ENCODE peak calls at places on chromosomes 11 and 22, in eight cellular contexts. One of them, this sample, is unnamed.

GRCh38 chr11:22304337-22304961 is 33.7 kb upstream of the SLC17A6 start:
- DNase-seq in nephron progenitor cell: no peak
- DNase-seq in astrocyte: peak
- DNase-seq in iPS-NIHi11: peak
- DNase-seq in Daoy: no peak
- DNase-seq in stimulated activated CD8-positive, alpha-beta memory T cell treated with anti-CD3 and anti-CD28 coated beads, Interleukin-15, amount 100 ng/mL, for 4 hours: no peak
- DNase-seq in AG04450: no peak
- DNase-seq in H9: no peak
- DNase-seq in this sample: no peak

GRCh38 chr22:40019681-40020080 is 24.9 kb downstream of the FAM83F start:
- DNase-seq in AG04450: no peak
- DNase-seq in stimulated activated CD8-positive, alpha-beta memory T cell treated with anti-CD3 and anti-CD28 coated beads, Interleukin-15, amount 100 ng/mL, for 4 hours: no peak
- DNase-seq in iPS-NIHi11: no peak
- DNase-seq in Daoy: no peak
- DNase-seq in astrocyte: no peak
- DNase-seq in nephron progenitor cell: no peak
- DNase-seq in H9: no peak
- DNase-seq in this sample: no peak

GRCh38 chr11:2586793-2587131 is 113.0 kb downstream of the KCNQ1OT1 start:
- DNase-seq in AG04450: no peak
- DNase-seq in H9: peak
- DNase-seq in stimulated activated CD8-positive, alpha-beta memory T cell treated with anti-CD3 and anti-CD28 coated beads, Interleukin-15, amount 100 ng/mL, for 4 hours: no peak
- DNase-seq in nephron progenitor cell: peak
- DNase-seq in iPS-NIHi11: no peak
- DNase-seq in astrocyte: no peak
- DNase-seq in Daoy: peak
- DNase-seq in this sample: no peak

GRCh38 chr11:128018692-128019091 is 568.7 kb downstream of the ETS1 start:
- DNase-seq in astrocyte: peak
- DNase-seq in Daoy: peak
- DNase-seq in nephron progenitor cell: no peak
- DNase-seq in AG04450: no peak
- DNase-seq in H9: no peak
- DNase-seq in iPS-NIHi11: no peak
- DNase-seq in stimulated activated CD8-positive, alpha-beta memory T cell treated with anti-CD3 and anti-CD28 coated beads, Interleukin-15, amount 100 ng/mL, for 4 hours: no peak
- DNase-seq in this sample: no peak

GRCh38 chr11:13110929-13111812 is 102.1 kb downstream of the RASSF10 start:
- DNase-seq in H9: no peak
- DNase-seq in iPS-NIHi11: no peak
- DNase-seq in nephron progenitor cell: no peak
- DNase-seq in stimulated activated CD8-positive, alpha-beta memory T cell treated with anti-CD3 and anti-CD28 coated beads, Interleukin-15, amount 100 ng/mL, for 4 hours: no peak
- DNase-seq in Daoy: peak
- DNase-seq in AG04450: no peak
- DNase-seq in astrocyte: peak
- DNase-seq in this sample: no peak

GRCh38 chr11:3087821-3088800 is 30.9 kb upstream of the CARS1 start:
- DNase-seq in H9: no peak
- DNase-seq in AG04450: no peak
- DNase-seq in Daoy: peak
- DNase-seq in astrocyte: peak
- DNase-seq in nephron progenitor cell: no peak
- DNase-seq in stimulated activated CD8-positive, alpha-beta memory T cell treated with anti-CD3 and anti-CD28 coated beads, Interleukin-15, amount 100 ng/mL, for 4 hours: no peak
- DNase-seq in iPS-NIHi11: no peak
- DNase-seq in this sample: no peak

GRCh38 chr11:29448246-29448877 is 568.5 kb downstream of the KCNA4 start:
- DNase-seq in H9: no peak
- DNase-seq in astrocyte: no peak
- DNase-seq in stimulated activated CD8-positive, alpha-beta memory T cell treated with anti-CD3 and anti-CD28 coated beads, Interleukin-15, amount 100 ng/mL, for 4 hours: no peak
- DNase-seq in iPS-NIHi11: peak
- DNase-seq in Daoy: peak
- DNase-seq in nephron progenitor cell: peak
- DNase-seq in AG04450: no peak
- DNase-seq in this sample: no peak

GRCh38 chr11:2213384-2213842 is 41.8 kb upstream of the TH start:
- DNase-seq in Daoy: no peak
- DNase-seq in iPS-NIHi11: peak
- DNase-seq in AG04450: no peak
- DNase-seq in stimulated activated CD8-positive, alpha-beta memory T cell treated with anti-CD3 and anti-CD28 coated beads, Interleukin-15, amount 100 ng/mL, for 4 hours: no peak
- DNase-seq in nephron progenitor cell: no peak
- DNase-seq in astrocyte: no peak
- DNase-seq in H9: peak
- DNase-seq in this sample: no peak

GRCh38 chr22:31917227-31917921 is 27.0 kb upstream of the YWHAH start:
- DNase-seq in nephron progenitor cell: no peak
- DNase-seq in AG04450: no peak
- DNase-seq in H9: no peak
- DNase-seq in Daoy: no peak
- DNase-seq in iPS-NIHi11: no peak
- DNase-seq in stimulated activated CD8-positive, alpha-beta memory T cell treated with anti-CD3 and anti-CD28 coated beads, Interleukin-15, amount 100 ng/mL, for 4 hours: no peak
- DNase-seq in astrocyte: no peak
- DNase-seq in this sample: no peak

GRCh38 chr11:65899356-65900124 is 648 bp downstream of the FOSL1 start:
- DNase-seq in stimulated activated CD8-positive, alpha-beta memory T cell treated with anti-CD3 and anti-CD28 coated beads, Interleukin-15, amount 100 ng/mL, for 4 hours: peak
- DNase-seq in nephron progenitor cell: peak
- DNase-seq in iPS-NIHi11: peak
- DNase-seq in AG04450: no peak
- DNase-seq in H9: peak
- DNase-seq in Daoy: peak
- DNase-seq in astrocyte: peak
- DNase-seq in this sample: no peak

GRCh38 chr22:22753526-22754267 is 109.3 kb downstream of the GGTLC2 start:
- DNase-seq in nephron progenitor cell: peak
- DNase-seq in Daoy: peak
- DNase-seq in astrocyte: no peak
- DNase-seq in AG04450: no peak
- DNase-seq in iPS-NIHi11: peak
- DNase-seq in H9: peak
- DNase-seq in stimulated activated CD8-positive, alpha-beta memory T cell treated with anti-CD3 and anti-CD28 coated beads, Interleukin-15, amount 100 ng/mL, for 4 hours: peak
- DNase-seq in this sample: no peak

GRCh38 chr22:27669798-27670599 is 131.6 kb downstream of the MN1 start:
- DNase-seq in H9: peak
- DNase-seq in stimulated activated CD8-positive, alpha-beta memory T cell treated with anti-CD3 and anti-CD28 coated beads, Interleukin-15, amount 100 ng/mL, for 4 hours: no peak
- DNase-seq in nephron progenitor cell: no peak
- DNase-seq in astrocyte: no peak
- DNase-seq in Daoy: peak
- DNase-seq in iPS-NIHi11: no peak
- DNase-seq in AG04450: no peak
- DNase-seq in this sample: no peak